ENCODE peak calls at places on chromosomes 12 and 14, in five cellular contexts. K is left lung, D is upper lobe of right lung, B is GM12878, R is RWPE2. X is an unnamed sample.

GRCh38 chr14:102353126-102353619 is 9.5 kb downstream of the CINP start:
- ATAC-seq in R (no peak), K (no peak), B (no peak), D (no peak), X (no peak)

GRCh38 chr12:86713121-86713520 is 456.9 kb upstream of the MGAT4C start:
- ATAC-seq in D (no peak), R (no peak), B (no peak), K (no peak), X (no peak)

GRCh38 chr12:110893956-110894355 is 26.4 kb downstream of the MYL2 start:
- ATAC-seq in K (no peak), R (no peak), B (no peak), D (no peak), X (no peak)

GRCh38 chr14:65255583-65256443 is 153.5 kb upstream of the MAX start:
- ATAC-seq in K (peak), B (no peak), D (peak), R (peak), X (peak)

GRCh38 chr12:114166360-114166759 is 200.2 kb upstream of the RBM19 start:
- ATAC-seq in D (peak), B (peak), K (peak), R (no peak), X (no peak)

GRCh38 chr12:119988440-119988787 is 622 bp upstream of the BICDL1 start:
- ATAC-seq in K (peak), B (peak), D (peak), R (peak), X (peak)

GRCh38 chr14:24298892-24299254 is 707 bp downstream of the DHRS1 start:
- ATAC-seq in K (peak), D (peak), B (peak), R (peak), X (peak)

GRCh38 chr12:26741828-26742227 is 91.2 kb downstream of the ITPR2 start:
- ATAC-seq in B (no peak), K (no peak), D (no peak), R (no peak), X (peak)

GRCh38 chr12:42187799-42188198 is 43.1 kb upstream of the GXYLT1 start:
- ATAC-seq in D (no peak), R (no peak), B (no peak), K (no peak), X (no peak)

GRCh38 chr14:69333791-69334337 is 64.2 kb downstream of the ERH start:
- ATAC-seq in R (no peak), K (no peak), B (peak), D (no peak), X (no peak)

GRCh38 chr14:74852922-74853530 is 22.9 kb downstream of the PROX2 start:
- ATAC-seq in D (peak), K (peak), B (peak), R (no peak), X (no peak)

GRCh38 chr14:33716921-33717320 is 234.0 kb downstream of the EGLN3 start:
- ATAC-seq in K (no peak), R (no peak), B (no peak), D (no peak), X (no peak)

GRCh38 chr14:90671382-90671781 is 144.8 kb downstream of the TTC7B start:
- ATAC-seq in B (no peak), D (no peak), R (no peak), K (no peak), X (no peak)

GRCh38 chr12:88298761-88299242 is 156.7 kb downstream of the TMTC3 start:
- ATAC-seq in B (peak), D (no peak), R (peak), K (peak), X (peak)

GRCh38 chr12:15278816-15279658 is 43.3 kb upstream of the PTPRO start:
- ATAC-seq in K (peak), R (peak), D (peak), B (peak), X (peak)

GRCh38 chr12:54475542-54475941 is 2.1 kb upstream of the GTSF1 start:
- ATAC-seq in R (peak), B (no peak), D (peak), K (peak), X (no peak)

GRCh38 chr14:89630096-89630829 is 213.2 kb upstream of the FOXN3 start:
- ATAC-seq in B (no peak), R (no peak), D (no peak), K (no peak), X (no peak)